ENCODE peak calls at places on chromosome 4, in seven cellular contexts. One of them, this sample, is unnamed.
A peak's percentile ranks its signal among the peaks of the same experiment; 100 is the strongest.

GRCh38 chr4:4791299-4791798 is 68.1 kb upstream of the MSX1 start:
- DNase-seq in Panc1: no peak
- DNase-seq in SK-N-SH: peak; percentile 30
- DNase-seq in HepG2: no peak
- DNase-seq in HCT116: no peak
- DNase-seq in GM23338: peak; percentile 19
- DNase-seq in K562: no peak
- DNase-seq in this sample: no peak

GRCh38 chr4:93791570-93792195 is 36.9 kb upstream of the ATOH1 start:
- DNase-seq in Panc1: peak; percentile 20
- DNase-seq in SK-N-SH: peak; percentile 59
- DNase-seq in HepG2: peak; percentile 50
- DNase-seq in HCT116: peak; percentile 55
- DNase-seq in GM23338: peak; percentile 89
- DNase-seq in K562: peak; percentile 70
- DNase-seq in this sample: peak; percentile 53

GRCh38 chr4:17169699-17170098 is 271.3 kb upstream of the LDB2 start:
- DNase-seq in Panc1: no peak
- DNase-seq in SK-N-SH: no peak
- DNase-seq in HepG2: no peak
- DNase-seq in HCT116: no peak
- DNase-seq in GM23338: no peak
- DNase-seq in K562: no peak
- DNase-seq in this sample: no peak

GRCh38 chr4:113758361-113758760 is 3.2 kb downstream of the CAMK2D start:
- DNase-seq in Panc1: no peak
- DNase-seq in SK-N-SH: no peak
- DNase-seq in HepG2: no peak
- DNase-seq in HCT116: no peak
- DNase-seq in GM23338: no peak
- DNase-seq in K562: no peak
- DNase-seq in this sample: no peak

GRCh38 chr4:108072300-108072699 is 82.6 kb downstream of the HADH start:
- DNase-seq in Panc1: no peak
- DNase-seq in SK-N-SH: no peak
- DNase-seq in HepG2: no peak
- DNase-seq in HCT116: no peak
- DNase-seq in GM23338: no peak
- DNase-seq in K562: no peak
- DNase-seq in this sample: no peak

GRCh38 chr4:146059865-146060264 is 115.7 kb upstream of the LSM6 start:
- DNase-seq in Panc1: no peak
- DNase-seq in SK-N-SH: no peak
- DNase-seq in HepG2: no peak
- DNase-seq in HCT116: no peak
- DNase-seq in GM23338: no peak
- DNase-seq in K562: no peak
- DNase-seq in this sample: peak; percentile 39

GRCh38 chr4:14874990-14875389 is 127.3 kb upstream of the CPEB2 start:
- DNase-seq in Panc1: no peak
- DNase-seq in SK-N-SH: no peak
- DNase-seq in HepG2: no peak
- DNase-seq in HCT116: no peak
- DNase-seq in GM23338: no peak
- DNase-seq in K562: no peak
- DNase-seq in this sample: no peak

GRCh38 chr4:28772066-28772465 is 1911.4 kb downstream of the STIM2 start:
- DNase-seq in Panc1: no peak
- DNase-seq in SK-N-SH: no peak
- DNase-seq in HepG2: no peak
- DNase-seq in HCT116: no peak
- DNase-seq in GM23338: no peak
- DNase-seq in K562: no peak
- DNase-seq in this sample: no peak

GRCh38 chr4:34365891-34366290 is 1878.4 kb downstream of the ARAP2 start:
- DNase-seq in Panc1: no peak
- DNase-seq in SK-N-SH: no peak
- DNase-seq in HepG2: no peak
- DNase-seq in HCT116: no peak
- DNase-seq in GM23338: peak; percentile 11
- DNase-seq in K562: no peak
- DNase-seq in this sample: no peak

GRCh38 chr4:186104114-186104894 is at the start of gene FAM149A:
- DNase-seq in Panc1: no peak
- DNase-seq in SK-N-SH: no peak
- DNase-seq in HepG2: no peak
- DNase-seq in HCT116: peak; percentile 19
- DNase-seq in GM23338: peak; percentile 83
- DNase-seq in K562: no peak
- DNase-seq in this sample: no peak

GRCh38 chr4:81213671-81214070 is 1.4 kb downstream of the PRKG2 start:
- DNase-seq in Panc1: no peak
- DNase-seq in SK-N-SH: no peak
- DNase-seq in HepG2: no peak
- DNase-seq in HCT116: no peak
- DNase-seq in GM23338: no peak
- DNase-seq in K562: no peak
- DNase-seq in this sample: no peak

GRCh38 chr4:81215219-81215892 is at the start of gene PRKG2:
- DNase-seq in Panc1: no peak
- DNase-seq in SK-N-SH: no peak
- DNase-seq in HepG2: no peak
- DNase-seq in HCT116: no peak
- DNase-seq in GM23338: peak; percentile 52
- DNase-seq in K562: no peak
- DNase-seq in this sample: no peak

GRCh38 chr4:81215936-81216335 is 914 bp upstream of the PRKG2 start:
- DNase-seq in Panc1: no peak
- DNase-seq in SK-N-SH: no peak
- DNase-seq in HepG2: no peak
- DNase-seq in HCT116: no peak
- DNase-seq in GM23338: no peak
- DNase-seq in K562: no peak
- DNase-seq in this sample: no peak

GRCh38 chr4:81214144-81214517 is 891 bp downstream of the PRKG2 start:
- DNase-seq in Panc1: no peak
- DNase-seq in SK-N-SH: no peak
- DNase-seq in HepG2: no peak
- DNase-seq in HCT116: no peak
- DNase-seq in GM23338: no peak
- DNase-seq in K562: no peak
- DNase-seq in this sample: no peak

GRCh38 chr4:81214518-81215218 is 354 bp downstream of the PRKG2 start:
- DNase-seq in Panc1: no peak
- DNase-seq in SK-N-SH: peak; percentile 11
- DNase-seq in HepG2: no peak
- DNase-seq in HCT116: no peak
- DNase-seq in GM23338: peak; percentile 78
- DNase-seq in K562: no peak
- DNase-seq in this sample: no peak
- H3K27me3 ChIP-seq in Panc1: peaks cover 2% of the 10 kb centered on the region
- H3K27me3 ChIP-seq in SK-N-SH: peaks cover 30% of the 10 kb centered on the region
- H3K27me3 ChIP-seq in HepG2: peaks cover 11% of the 10 kb centered on the region
- H3K27me3 ChIP-seq in HCT116: no peaks in the 10 kb centered on the region
- H3K27me3 ChIP-seq in GM23338: peaks cover 56% of the 10 kb centered on the region
- H3K27me3 ChIP-seq in K562: peaks cover 17% of the 10 kb centered on the region
- H3K27me3 ChIP-seq in this sample: peaks cover 40% of the 10 kb centered on the region

DNA sequence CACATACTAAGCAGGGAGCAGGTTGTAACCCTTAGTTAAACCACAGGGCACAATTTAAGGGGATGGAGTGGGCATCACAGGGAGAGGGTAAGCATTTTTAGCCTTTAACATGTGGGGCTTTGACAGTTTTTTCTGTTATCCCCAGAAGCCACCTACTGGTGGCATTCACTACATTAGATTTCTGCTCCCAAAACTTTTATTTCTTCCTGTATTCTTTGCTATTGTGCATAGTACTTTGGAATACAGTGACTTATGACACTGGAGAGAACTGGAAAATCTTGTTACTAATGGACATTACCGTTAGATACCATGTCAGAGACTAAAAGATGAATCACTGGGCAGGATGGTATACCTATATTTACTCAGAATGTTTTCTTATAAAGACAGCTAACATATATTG is 7.3 kb downstream of the TRIM75 start:
- DNase-seq in Panc1: no peak
- DNase-seq in SK-N-SH: no peak
- DNase-seq in HepG2: no peak
- DNase-seq in HCT116: no peak
- DNase-seq in GM23338: peak; percentile 32
- DNase-seq in K562: no peak
- DNase-seq in this sample: no peak
- TF ChIP-seq REST in Panc1: no peak
- TF ChIP-seq REST in SK-N-SH: no peak
- TF ChIP-seq REST in HepG2: no peak
- TF ChIP-seq REST in HCT116: no peak
- TF ChIP-seq REST in GM23338: no peak
- TF ChIP-seq REST in K562: no peak
- TF ChIP-seq REST in this sample: no peak

GRCh38 chr4:169031392-169031791 is 21.3 kb upstream of the CBR4 start:
- DNase-seq in Panc1: no peak
- DNase-seq in SK-N-SH: no peak
- DNase-seq in HepG2: no peak
- DNase-seq in HCT116: no peak
- DNase-seq in GM23338: no peak
- DNase-seq in K562: no peak
- DNase-seq in this sample: no peak

GRCh38 chr4:169032883-169033645 is 23.0 kb upstream of the CBR4 start:
- DNase-seq in Panc1: no peak
- DNase-seq in SK-N-SH: no peak
- DNase-seq in HepG2: no peak
- DNase-seq in HCT116: no peak
- DNase-seq in GM23338: no peak
- DNase-seq in K562: no peak
- DNase-seq in this sample: no peak

GRCh38 chr4:169033660-169034059 is 23.6 kb upstream of the CBR4 start:
- DNase-seq in Panc1: no peak
- DNase-seq in SK-N-SH: peak; percentile 51
- DNase-seq in HepG2: no peak
- DNase-seq in HCT116: peak; percentile 62
- DNase-seq in GM23338: no peak
- DNase-seq in K562: peak; percentile 51
- DNase-seq in this sample: no peak

GRCh38 chr4:169030575-169030982 is 20.5 kb upstream of the CBR4 start:
- DNase-seq in Panc1: no peak
- DNase-seq in SK-N-SH: no peak
- DNase-seq in HepG2: peak; percentile 35
- DNase-seq in HCT116: peak; percentile 59
- DNase-seq in GM23338: no peak
- DNase-seq in K562: no peak
- DNase-seq in this sample: no peak

DNA sequence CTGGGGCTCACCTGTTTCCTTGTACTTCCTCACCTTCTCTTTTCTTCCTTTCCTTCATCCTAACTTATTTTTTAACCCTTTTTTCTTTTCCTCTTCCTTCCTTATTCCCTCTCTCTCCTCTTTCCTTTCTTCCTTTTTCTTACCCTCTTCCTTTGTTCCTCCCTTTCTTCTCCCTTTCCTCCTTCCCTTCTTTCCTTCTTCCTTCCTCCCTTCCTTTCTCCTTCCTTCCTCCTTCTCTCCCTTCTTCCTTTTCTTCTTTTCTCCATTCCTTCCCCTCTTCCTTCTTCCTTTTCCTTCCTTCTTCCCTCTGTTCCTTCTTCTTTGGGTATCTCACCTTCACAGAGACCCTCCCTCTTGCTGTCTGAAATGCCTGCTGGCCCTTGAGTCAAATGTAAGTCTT is 22.1 kb upstream of the CBR4 start:
- DNase-seq in Panc1: no peak
- DNase-seq in SK-N-SH: no peak
- DNase-seq in HepG2: no peak
- DNase-seq in HCT116: no peak
- DNase-seq in GM23338: no peak
- DNase-seq in K562: no peak
- DNase-seq in this sample: no peak
- H3K27me3 ChIP-seq in Panc1: no peaks in the 10 kb centered on the region
- H3K27me3 ChIP-seq in SK-N-SH: no peaks in the 10 kb centered on the region
- H3K27me3 ChIP-seq in HepG2: no peaks in the 10 kb centered on the region
- H3K27me3 ChIP-seq in HCT116: no peaks in the 10 kb centered on the region
- H3K27me3 ChIP-seq in GM23338: no peaks in the 10 kb centered on the region
- H3K27me3 ChIP-seq in K562: no peaks in the 10 kb centered on the region
- H3K27me3 ChIP-seq in this sample: no peaks in the 10 kb centered on the region

GRCh38 chr4:47839259-47839658 is 1.4 kb upstream of the CORIN start:
- DNase-seq in Panc1: no peak
- DNase-seq in SK-N-SH: no peak
- DNase-seq in HepG2: no peak
- DNase-seq in HCT116: no peak
- DNase-seq in GM23338: peak; percentile 61
- DNase-seq in K562: no peak
- DNase-seq in this sample: no peak
- TF ChIP-seq REST in Panc1: no peak
- TF ChIP-seq REST in SK-N-SH: no peak
- TF ChIP-seq REST in HepG2: no peak
- TF ChIP-seq REST in HCT116: no peak
- TF ChIP-seq REST in GM23338: no peak
- TF ChIP-seq REST in K562: no peak
- TF ChIP-seq REST in this sample: no peak

This sample was measured in HL-60.